ENCODE peak calls at places on chromosomes 5 and 9, in five cellular contexts. U, C, M, D and H are unnamed samples. For H3K4me1, the result is how much of the 10 kb centered on the place peaks cover.

GRCh38 chr5:82641362-82641988 is 363.3 kb upstream of the RPS23 start:
- DNase-seq in U (peak), C (peak), M (peak), D (peak), H (peak)

GRCh38 chr9:121192959-121193645 is 8.6 kb downstream of the RAB14 start:
- DNase-seq in U (no peak), C (peak), M (no peak), D (no peak), H (no peak)

GRCh38 chr5:170860415-170860814 is 1.4 kb upstream of the RANBP17 start:
- DNase-seq in U (no peak), C (no peak), M (no peak), D (no peak), H (no peak)

GRCh38 chr5:150794927-150795326 is 16.4 kb downstream of the SMIM3 start:
- DNase-seq in U (no peak), C (no peak), M (no peak), D (no peak), H (no peak)

GRCh38 chr5:102701748-102702147 is 53.4 kb upstream of the PAM start:
- DNase-seq in U (no peak), C (no peak), M (no peak), D (no peak), H (no peak)

GRCh38 chr5:15500326-15500958 is 462 bp downstream of the FBXL7 start:
- DNase-seq in U (peak), C (peak), M (no peak), D (peak), H (no peak)

GRCh38 chr5:12526113-12526512 is 621.9 kb upstream of the CTNND2 start:
- DNase-seq in U (no peak), C (no peak), M (no peak), D (no peak), H (no peak)

GRCh38 chr5:136063778-136064465 is 35.1 kb downstream of the TGFBI start:
- DNase-seq in U (no peak), C (no peak), M (no peak), D (no peak), H (no peak)

GRCh38 chr5:152237531-152237930 is 167.5 kb downstream of the NMUR2 start:
- DNase-seq in U (no peak), C (no peak), M (no peak), D (no peak), H (no peak)

GRCh38 chr9:89440046-89440445 is 57.9 kb downstream of the SEMA4D start:
- DNase-seq in U (no peak), C (no peak), M (no peak), D (no peak), H (no peak)

GRCh38 chr9:89441655-89441970 is 56.3 kb downstream of the SEMA4D start:
- DNase-seq in U (no peak), C (no peak), M (no peak), D (no peak), H (no peak)

GRCh38 chr9:89440951-89441654 is 56.8 kb downstream of the SEMA4D start:
- DNase-seq in U (no peak), C (no peak), M (no peak), D (no peak), H (no peak)

GRCh38 chr9:89439571-89439970 is 58.3 kb downstream of the SEMA4D start:
- DNase-seq in U (no peak), C (no peak), M (no peak), D (no peak), H (no peak)

DNA sequence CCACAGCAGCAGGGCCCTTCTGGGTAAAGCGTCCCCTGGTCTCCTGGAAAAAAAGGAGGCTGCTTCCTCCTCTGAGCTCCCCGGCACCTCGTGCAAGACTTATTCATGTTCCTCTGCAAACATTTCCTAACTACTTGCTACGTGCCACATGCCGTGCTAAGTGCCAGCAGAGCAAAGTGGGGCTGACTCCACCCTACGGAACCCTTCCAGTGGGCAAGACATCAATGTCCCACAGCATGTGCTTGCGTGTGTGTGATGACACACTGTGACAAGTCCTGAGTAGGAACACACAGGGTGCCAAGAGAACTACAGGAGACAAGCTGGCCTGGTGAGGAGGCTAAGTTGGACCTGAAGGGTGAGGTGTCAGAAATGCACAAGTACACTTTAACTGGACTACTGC is 57.4 kb downstream of the SEMA4D start:
- DNase-seq in U (no peak), C (peak), M (no peak), D (peak), H (no peak)
- H3K4me1 ChIP-seq in U (half or more), C (under half), M (half or more), D (half or more), H (half or more)

GRCh38 chr5:10744681-10745080 is 16.4 kb downstream of the DAP start:
- DNase-seq in U (no peak), C (no peak), M (no peak), D (no peak), H (no peak)

GRCh38 chr5:10750909-10751308 is 10.1 kb downstream of the DAP start:
- DNase-seq in U (no peak), C (no peak), M (no peak), D (no peak), H (no peak)

GRCh38 chr5:10747678-10748622 is 13.1 kb downstream of the DAP start:
- DNase-seq in U (no peak), C (no peak), M (no peak), D (no peak), H (no peak)

GRCh38 chr5:10745133-10745532 is 15.9 kb downstream of the DAP start:
- DNase-seq in U (no peak), C (peak), M (no peak), D (no peak), H (no peak)

GRCh38 chr5:10746711-10747110 is 14.3 kb downstream of the DAP start:
- DNase-seq in U (peak), C (no peak), M (no peak), D (no peak), H (no peak)
- H3K27ac ChIP-seq in U (peak), C (no peak), M (no peak), D (no peak), H (no peak)

DNA sequence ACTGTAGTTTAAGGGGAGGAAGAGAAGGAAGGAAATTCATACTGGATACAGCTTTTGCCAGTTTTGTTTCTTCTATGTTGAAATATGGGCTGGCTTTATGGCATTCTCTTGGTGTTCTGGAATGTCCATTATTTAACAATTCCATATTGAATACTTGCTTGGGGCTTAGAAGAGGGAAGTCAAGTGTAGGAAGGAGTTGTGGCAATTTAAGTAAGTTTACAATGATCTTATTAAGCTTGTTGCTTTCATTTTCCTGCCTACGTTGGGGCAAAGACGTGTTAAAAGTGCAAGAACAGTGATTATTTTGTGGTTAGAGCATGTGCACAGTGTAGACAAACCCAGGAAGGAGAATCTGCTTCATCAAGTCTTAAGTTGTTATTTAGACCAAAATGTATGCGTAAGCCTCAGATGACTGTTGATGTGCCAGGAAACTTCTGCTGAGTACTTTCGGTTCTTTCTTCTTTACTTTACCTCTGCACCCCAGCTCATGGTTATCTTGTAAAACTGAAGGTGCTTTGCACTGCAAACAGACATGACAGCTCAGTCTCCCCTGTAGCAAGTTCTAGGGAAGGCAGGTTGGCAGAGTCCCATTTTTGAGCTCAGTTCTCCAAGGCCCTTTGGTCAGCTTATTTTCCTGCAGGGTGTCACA is 75.8 kb downstream of the F2RL2 start:
- DNase-seq in U (peak), C (peak), M (peak), D (peak), H (peak)
- H3K4me3 ChIP-seq in U (no peak), C (no peak), M (peak), D (peak), H (peak)

DNA sequence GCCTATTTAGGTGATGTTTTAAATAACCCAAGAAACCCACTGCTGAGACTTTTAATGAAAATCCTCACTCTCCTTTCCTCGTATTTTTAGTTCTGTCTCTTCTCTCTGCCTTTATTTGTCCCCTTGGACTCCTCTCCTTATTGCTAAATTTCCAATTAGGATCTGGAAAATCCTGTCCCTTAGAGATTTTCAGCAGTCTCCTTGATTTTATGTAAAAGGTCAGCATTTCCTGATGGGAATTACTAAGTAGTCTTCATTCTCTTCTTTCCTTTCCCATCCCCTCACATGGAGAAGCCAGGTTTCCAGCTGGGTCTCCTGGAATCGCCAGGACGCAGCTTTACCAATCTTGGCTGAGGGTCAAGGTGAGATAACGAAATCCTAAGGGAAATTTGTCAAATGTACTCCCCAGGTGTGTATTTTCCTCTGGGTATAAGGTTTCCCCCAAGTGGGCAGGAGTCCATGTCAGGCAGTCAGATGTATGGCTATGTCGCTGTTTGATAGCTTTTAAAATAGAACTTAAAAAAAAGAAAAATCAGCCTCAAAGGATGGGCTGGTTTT is 11.7 kb downstream of the STC2 start:
- DNase-seq in U (no peak), C (no peak), M (no peak), D (no peak), H (no peak)
- H3K4me1 ChIP-seq in U (under half), C (under half), M (under half), D (under half), H (under half)

GRCh38 chr5:16886793-16887345 is 49.2 kb downstream of the MYO10 start:
- DNase-seq in U (no peak), C (no peak), M (no peak), D (no peak), H (no peak)

GRCh38 chr5:16891043-16891442 is 45.0 kb downstream of the MYO10 start:
- DNase-seq in U (peak), C (no peak), M (no peak), D (no peak), H (no peak)

GRCh38 chr5:16889972-16890519 is 46.0 kb downstream of the MYO10 start:
- DNase-seq in U (no peak), C (peak), M (no peak), D (no peak), H (no peak)

GRCh38 chr5:16889203-16889971 is 46.7 kb downstream of the MYO10 start:
- DNase-seq in U (no peak), C (peak), M (no peak), D (no peak), H (no peak)

GRCh38 chr5:16888694-16889124 is 47.4 kb downstream of the MYO10 start:
- DNase-seq in U (no peak), C (peak), M (no peak), D (no peak), H (no peak)
- H3K27ac ChIP-seq in U (no peak), C (no peak), M (no peak), D (no peak), H (no peak)

DNA sequence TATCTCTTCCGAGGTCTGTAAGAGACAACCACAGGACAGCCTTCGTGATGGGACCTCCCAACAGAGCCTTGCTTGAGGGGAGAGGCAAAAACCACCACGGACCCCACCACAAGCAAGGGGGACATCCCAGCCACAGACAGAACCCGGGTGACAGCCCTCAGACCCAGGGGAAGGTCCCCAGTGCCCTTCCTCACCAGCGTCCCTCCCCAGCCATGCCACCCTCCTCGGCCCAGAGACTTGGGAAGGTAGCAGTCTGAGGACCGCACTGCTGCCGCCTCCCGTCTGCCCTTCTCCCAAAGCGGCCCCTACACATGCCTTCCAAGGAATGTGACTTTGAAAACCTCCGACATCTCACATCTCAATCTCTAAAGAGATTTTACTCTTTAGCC is 13.4 kb downstream of the IPPK start:
- DNase-seq in U (no peak), C (no peak), M (no peak), D (no peak), H (no peak)
- H3K4me3 ChIP-seq in U (no peak), C (no peak), M (no peak), D (no peak), H (no peak)